ENCODE peak calls at places on chromosome X, in five cellular contexts. F is PC-3, Q is uterus, T is hepatocyte, H is right atrium auricular region. I is an unnamed sample.

GRCh38 chrX:74593593-74593992 is 20.8 kb downstream of the RLIM start:
- DNase-seq in T (no peak), F (no peak), Q (no peak), H (no peak), I (no peak)

GRCh38 chrX:8987672-8988250 is 46.2 kb downstream of the FAM9B start:
- DNase-seq in Q (no peak), F (no peak), T (peak), H (no peak), I (no peak)

GRCh38 chrX:79568309-79568708 is 201.2 kb upstream of the ITM2A start:
- DNase-seq in T (no peak), H (no peak), Q (no peak), F (no peak), I (no peak)

GRCh38 chrX:150508461-150509367 is 59.7 kb upstream of the MTM1 start:
- DNase-seq in H (peak), F (no peak), T (no peak), Q (peak), I (no peak)

GRCh38 chrX:41350150-41350975 is 16.4 kb downstream of the DDX3X start:
- DNase-seq in H (peak), Q (no peak), F (peak), T (no peak), I (no peak)

GRCh38 chrX:118847676-118848075 is 24.1 kb downstream of the ZCCHC12 start:
- DNase-seq in F (peak), T (peak), H (no peak), Q (no peak), I (no peak)

GRCh38 chrX:22147214-22147613 is 115.1 kb downstream of the PHEX start:
- DNase-seq in T (no peak), F (no peak), Q (no peak), H (no peak), I (no peak)

GRCh38 chrX:50888884-50889283 is 21.7 kb upstream of the BMP15 start:
- DNase-seq in F (no peak), H (no peak), Q (no peak), T (no peak), I (no peak)

GRCh38 chrX:23626651-23627050 is 40.6 kb upstream of the PRDX4 start:
- DNase-seq in Q (no peak), T (no peak), F (no peak), H (no peak), I (no peak)

GRCh38 chrX:151970661-151971060 is 3.8 kb downstream of the GABRE start:
- DNase-seq in H (peak), F (peak), T (peak), Q (peak), I (no peak)

GRCh38 chrX:71885099-71885498 is 25.5 kb upstream of the NHSL2 start:
- DNase-seq in T (no peak), F (no peak), H (no peak), Q (no peak), I (no peak)

GRCh38 chrX:68443155-68443868 is 10.0 kb upstream of the OPHN1 start:
- DNase-seq in F (peak), H (no peak), T (no peak), Q (no peak), I (no peak)

GRCh38 chrX:82589410-82589809 is 918.7 kb upstream of the POU3F4 start:
- DNase-seq in Q (no peak), F (peak), H (no peak), T (no peak), I (no peak)

GRCh38 chrX:71992711-71993110 is 82.1 kb downstream of the NHSL2 start:
- DNase-seq in Q (no peak), T (no peak), H (no peak), F (no peak), I (no peak)

GRCh38 chrX:72080150-72080549 is 51.6 kb downstream of the RTL5 start:
- DNase-seq in Q (no peak), T (no peak), F (no peak), H (no peak), I (no peak)

GRCh38 chrX:77946571-77946970 is 22.9 kb downstream of the PGAM4 start:
- DNase-seq in H (no peak), F (no peak), T (no peak), Q (no peak), I (no peak)

GRCh38 chrX:38881727-38882126 is 80.5 kb downstream of the MID1IP1 start:
- DNase-seq in H (no peak), T (no peak), Q (no peak), F (no peak), I (no peak)

GRCh38 chrX:15292861-15293260 is 22.6 kb downstream of the ASB11 start:
- DNase-seq in F (peak), Q (no peak), H (no peak), T (no peak), I (no peak)

GRCh38 chrX:104913348-104913747 is 307.1 kb downstream of the TEX13A start:
- DNase-seq in H (no peak), F (peak), T (peak), Q (no peak), I (no peak)

GRCh38 chrX:13415551-13415950 is 95.7 kb upstream of the ATXN3L start:
- DNase-seq in F (no peak), T (no peak), H (no peak), Q (no peak), I (no peak)

GRCh38 chrX:3651272-3651671 is 62.2 kb downstream of the PRKX start:
- DNase-seq in Q (no peak), H (no peak), T (peak), F (peak), I (no peak)
- TF ChIP-seq CTCF in Q (peak), H (peak), T (peak), F (peak), I (peak)

GRCh38 chrX:129678881-129679195 is 24.1 kb upstream of the APLN start:
- DNase-seq in F (peak), Q (no peak), H (no peak), T (no peak), I (no peak)
- H3K4me3 ChIP-seq in F (peak), Q (no peak), H (no peak), T (no peak), I (no peak)

DNA sequence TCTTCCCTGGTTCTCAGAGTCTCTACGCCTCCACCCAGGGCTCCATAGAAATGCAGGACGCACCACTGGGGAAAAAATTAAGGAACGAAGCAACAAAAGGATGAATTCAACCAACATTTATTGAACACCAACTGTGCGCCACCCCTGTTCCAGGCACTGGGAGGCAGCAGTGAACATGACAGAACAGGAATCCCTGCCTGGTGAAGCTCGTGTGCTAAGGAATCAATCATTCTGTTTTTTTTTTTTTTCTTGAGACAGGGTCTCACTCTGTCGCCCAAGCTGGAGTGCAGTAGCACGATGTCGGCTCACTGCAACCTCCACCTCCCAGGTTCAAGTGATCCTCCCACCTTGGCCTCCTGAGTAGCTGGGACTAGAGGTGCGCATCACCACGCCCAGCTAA is 1.9 kb upstream of the FTSJ1 start:
- DNase-seq in H (no peak), T (no peak), F (peak), Q (no peak), I (no peak)
- TF ChIP-seq CTCF in H (no peak), T (peak), F (peak), Q (no peak), I (peak)

DNA sequence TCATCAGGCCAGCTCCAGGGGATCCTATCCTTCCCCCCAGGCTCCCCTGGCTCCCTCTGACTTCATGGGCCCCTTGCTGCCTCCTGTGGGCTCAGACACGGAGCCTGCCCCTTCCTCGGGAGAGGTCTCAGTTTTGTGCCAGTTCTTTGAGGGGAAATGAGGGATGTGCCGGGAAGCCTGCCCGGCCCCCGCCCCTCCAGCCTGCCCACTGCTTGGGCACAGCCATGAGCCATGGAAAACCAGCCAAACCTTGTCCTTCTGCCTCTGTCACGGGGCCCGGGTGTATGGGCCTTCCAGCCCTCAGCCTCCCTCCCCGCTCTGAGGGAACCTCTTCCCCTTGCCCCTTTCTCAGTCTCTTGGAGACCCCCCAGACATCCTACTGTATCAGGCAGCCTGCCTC is 6.8 kb downstream of the BGN start:
- DNase-seq in F (no peak), Q (no peak), H (no peak), T (no peak), I (no peak)
- H3K4me3 ChIP-seq in F (no peak), Q (no peak), H (no peak), T (no peak), I (no peak)

I was measured in LNCaP clone FGC.